ENCODE peak calls at places on chromosomes 1 and 21, in six cellular contexts. K is memory B cell; U is Right ventricle myocardium superior; X is non-pigmented ciliary epithelial cell; T is activated CD4-positive, alpha-beta T cell treated with anti-CD3 and anti-CD28 coated beads, Interleukin-2, amount 50 U/mL, for 1 hour; H is aorta. I is an unnamed sample.

GRCh38 chr1:154624756-154625643 is 17.0 kb upstream of the ADAR start:
- DNase-seq in T (no peak), H (no peak), U (no peak), K (no peak), X (peak), I (no peak)

GRCh38 chr1:154442006-154442740 is 37.0 kb downstream of the IL6R start:
- DNase-seq in T (no peak), H (no peak), U (no peak), K (no peak), X (no peak), I (no peak)

GRCh38 chr1:101100674-101101073 is 75.1 kb upstream of the DPH5 start:
- DNase-seq in K (no peak), H (no peak), U (no peak), X (no peak), T (no peak), I (no peak)

GRCh38 chr21:24738063-24738462 is 869.2 kb downstream of the MRPL39 start:
- DNase-seq in K (no peak), X (no peak), H (no peak), T (no peak), U (no peak), I (no peak)

GRCh38 chr1:170664283-170664827 is 424 bp downstream of the PRRX1 start:
- DNase-seq in K (no peak), X (no peak), T (no peak), U (peak), H (peak), I (peak)

GRCh38 chr1:246558041-246558440 is 8.0 kb downstream of the TFB2M start:
- DNase-seq in H (no peak), T (no peak), X (no peak), U (no peak), K (no peak), I (no peak)

GRCh38 chr1:66044912-66045311 is 252.2 kb downstream of the PDE4B start:
- DNase-seq in X (no peak), H (no peak), U (no peak), K (no peak), T (no peak), I (no peak)

GRCh38 chr21:32726742-32727477 is 903 bp downstream of the SYNJ1 start:
- DNase-seq in T (peak), X (no peak), K (peak), U (no peak), H (no peak), I (no peak)

GRCh38 chr1:44819594-44820327 is 11.4 kb downstream of the BTBD19 start:
- DNase-seq in H (peak), K (peak), U (peak), T (peak), X (peak), I (peak)

GRCh38 chr1:39729030-39729429 is 9.7 kb upstream of the PPIE start:
- DNase-seq in U (no peak), X (no peak), H (no peak), K (no peak), T (no peak), I (no peak)

GRCh38 chr1:39789571-39790110 is 976 bp upstream of the BMP8B start:
- DNase-seq in U (no peak), T (no peak), X (no peak), K (no peak), H (peak), I (no peak)

I was measured in left ventricle myocardium superior.